ENCODE peak calls at places on chromosomes 11 and 22, in nine cellular contexts. D, C, T, O, K, L, B, W and U are unnamed samples.
A peak's percentile ranks its signal among the peaks of the same experiment; 100 is the strongest.

GRCh38 chr11:31798057-31799035 is 12.8 kb downstream of the PAX6 start:
- DNase-seq in D (no peak), C (no peak), T (no peak), O (no peak), K (no peak), L (peak; percentile 42), B (no peak), W (no peak), U (no peak)

GRCh38 chr11:78651923-78652602 is 77.4 kb upstream of the NARS2 start:
- DNase-seq in D (no peak), C (no peak), T (no peak), O (no peak), K (no peak), L (no peak), B (no peak), W (no peak), U (no peak)

GRCh38 chr11:26730711-26731460 is 9.0 kb upstream of the SLC5A12 start:
- DNase-seq in D (peak; percentile 38), C (no peak), T (peak; percentile 2), O (no peak), K (peak; percentile 3), L (no peak), B (no peak), W (peak; percentile 53), U (no peak)

GRCh38 chr11:103586756-103587155 is 449.7 kb upstream of the DDI1 start:
- DNase-seq in D (peak; percentile 25), C (peak; percentile 8), T (no peak), O (peak; percentile 13), K (peak; percentile 54), L (no peak), B (no peak), W (peak; percentile 16), U (no peak)

GRCh38 chr22:38569181-38569971 is 607 bp downstream of the DMC1 start:
- DNase-seq in D (no peak), C (no peak), T (no peak), O (no peak), K (no peak), L (peak; percentile 62), B (no peak), W (peak; percentile 23), U (no peak)

GRCh38 chr11:117230286-117230961 is 1.4 kb downstream of the PCSK7 start:
- DNase-seq in D (no peak), C (peak; percentile 36), T (no peak), O (no peak), K (peak; percentile 40), L (no peak), B (no peak), W (no peak), U (no peak)

GRCh38 chr11:102177974-102178631 is 67.9 kb downstream of the YAP1 start:
- DNase-seq in D (peak; percentile 92), C (peak; percentile 99), T (peak; percentile 87), O (peak; percentile 54), K (peak; percentile 97), L (no peak), B (peak; percentile 9), W (peak; percentile 88), U (peak; percentile 73)

GRCh38 chr22:19942071-19942885 is 660 bp upstream of the TXNRD2 start:
- DNase-seq in D (peak; percentile 78), C (no peak), T (peak; percentile 80), O (no peak), K (no peak), L (no peak), B (peak; percentile 32), W (peak; percentile 81), U (no peak)

GRCh38 chr11:104151404-104152204 is 12.3 kb downstream of the PDGFD start:
- DNase-seq in D (peak; percentile 48), C (peak; percentile 48), T (peak; percentile 15), O (no peak), K (peak; percentile 43), L (no peak), B (no peak), W (peak; percentile 37), U (no peak)

GRCh38 chr11:36333468-36333867 is 37.4 kb downstream of the PRR5L start:
- DNase-seq in D (peak; percentile 50), C (peak; percentile 59), T (peak; percentile 50), O (no peak), K (peak; percentile 89), L (no peak), B (no peak), W (peak; percentile 75), U (no peak)

GRCh38 chr22:37213941-37214340 is 1.7 kb upstream of the SSTR3 start:
- DNase-seq in D (no peak), C (no peak), T (no peak), O (no peak), K (no peak), L (no peak), B (no peak), W (no peak), U (no peak)

GRCh38 chr11:86167499-86168161 is 76.9 kb upstream of the EED start:
- DNase-seq in D (peak; percentile 73), C (peak; percentile 55), T (no peak), O (no peak), K (peak; percentile 69), L (no peak), B (no peak), W (no peak), U (no peak)

GRCh38 chr11:61510178-61510979 is 1.8 kb downstream of the LRRC10B start:
- DNase-seq in D (no peak), C (no peak), T (no peak), O (no peak), K (no peak), L (no peak), B (no peak), W (no peak), U (no peak)

GRCh38 chr11:103936059-103936458 is 100.4 kb upstream of the DDI1 start:
- DNase-seq in D (no peak), C (peak; percentile 24), T (peak; percentile 44), O (no peak), K (peak; percentile 32), L (no peak), B (no peak), W (peak; percentile 27), U (no peak)

GRCh38 chr11:124766156-124766555 is 4.1 kb upstream of the ESAM start:
- DNase-seq in D (no peak), C (peak; percentile 37), T (no peak), O (no peak), K (no peak), L (no peak), B (no peak), W (no peak), U (no peak)

GRCh38 chr22:49638788-49639187 is 188.9 kb downstream of the BRD1 start:
- DNase-seq in D (no peak), C (peak; percentile 82), T (no peak), O (no peak), K (no peak), L (no peak), B (no peak), W (peak; percentile 9), U (no peak)

GRCh38 chr11:7467652-7468051 is 17.7 kb upstream of the OLFML1 start:
- DNase-seq in D (no peak), C (no peak), T (no peak), O (no peak), K (no peak), L (no peak), B (no peak), W (peak; percentile 47), U (no peak)

GRCh38 chr11:14443642-14444041 is 56.0 kb downstream of the COPB1 start:
- DNase-seq in D (peak; percentile 37), C (peak; percentile 77), T (peak; percentile 35), O (no peak), K (peak; percentile 56), L (no peak), B (peak; percentile 65), W (peak; percentile 84), U (no peak)

DNA sequence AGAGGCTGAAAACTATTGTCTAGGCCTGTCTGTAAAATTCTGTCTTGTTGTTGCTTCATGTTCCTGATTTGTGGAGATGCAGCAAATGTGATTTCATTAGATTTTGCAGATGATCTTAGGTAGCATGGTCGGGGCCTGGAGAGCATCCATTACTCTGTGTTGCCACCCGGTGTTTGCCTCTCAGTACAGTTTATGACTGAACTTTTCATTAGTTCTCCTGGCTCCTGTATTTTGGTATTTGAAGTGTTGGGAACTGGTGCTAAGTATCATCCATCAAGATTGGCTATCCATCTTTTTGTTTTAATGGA is 7.7 kb downstream of the YWHAH start:
- DNase-seq in D (no peak), C (no peak), T (peak; percentile 18), O (no peak), K (peak; percentile 15), L (no peak), B (no peak), W (peak; percentile 44), U (no peak)
- TF ChIP-seq CTCF in D (no peak), C (no peak), T (peak; percentile 25), O (peak; percentile 13), K (no peak), L (no peak), B (no peak), W (no peak), U (no peak)

GRCh38 chr11:128515086-128515485 is 72.3 kb downstream of the ETS1 start:
- DNase-seq in D (no peak), C (no peak), T (no peak), O (no peak), K (no peak), L (no peak), B (no peak), W (no peak), U (no peak)
- H3K4me3 ChIP-seq in D (no peak overlapping the region), C (no peak overlapping the region), T (no peak overlapping the region), O (no peak overlapping the region), K (no peak overlapping the region), L (peak overlapping the region; percentile 1), B (no peak overlapping the region), W (no peak overlapping the region), U (no peak overlapping the region)

GRCh38 chr11:43937434-43938411 is 4.7 kb upstream of the C11orf96 start:
- DNase-seq in D (peak; percentile 71), C (peak; percentile 63), T (peak; percentile 81), O (no peak), K (peak; percentile 77), L (no peak), B (no peak), W (peak; percentile 81), U (peak; percentile 59)
- TF ChIP-seq CTCF in D (peak; percentile 36), C (peak; percentile 14), T (peak; percentile 38), O (peak; percentile 27), K (no peak), L (peak; percentile 3), B (no peak), W (peak; percentile 7), U (no peak)

GRCh38 chr22:32533265-32534068 is 58.9 kb downstream of the FBXO7 start:
- DNase-seq in D (no peak), C (no peak), T (peak; percentile 60), O (no peak), K (no peak), L (no peak), B (no peak), W (peak; percentile 71), U (no peak)

GRCh38 chr22:32531955-32532818 is 57.6 kb downstream of the FBXO7 start:
- DNase-seq in D (peak; percentile 49), C (no peak), T (peak; percentile 97), O (peak; percentile 82), K (peak; percentile 73), L (peak; percentile 94), B (peak; percentile 51), W (peak; percentile 98), U (peak; percentile 36)

GRCh38 chr22:32531228-32531627 is 56.6 kb downstream of the FBXO7 start:
- DNase-seq in D (no peak), C (no peak), T (peak; percentile 73), O (no peak), K (no peak), L (no peak), B (no peak), W (no peak), U (no peak)

GRCh38 chr22:32534252-32535215 is 59.9 kb downstream of the FBXO7 start:
- DNase-seq in D (no peak), C (no peak), T (peak; percentile 44), O (no peak), K (no peak), L (peak; percentile 75), B (peak; percentile 65), W (peak; percentile 56), U (no peak)

GRCh38 chr22:32532819-32533128 is 58.2 kb downstream of the FBXO7 start:
- DNase-seq in D (no peak), C (no peak), T (no peak), O (no peak), K (no peak), L (no peak), B (no peak), W (no peak), U (no peak)
- H3K4me3 ChIP-seq in D (no peak overlapping the region), C (no peak overlapping the region), T (no peak overlapping the region), O (no peak overlapping the region), K (no peak overlapping the region), L (no peak overlapping the region), B (no peak overlapping the region), W (no peak overlapping the region), U (no peak overlapping the region)